ENCODE peak calls at places on chromosomes 2 and 18, in four cellular contexts. U is A549, Y is K562, C is H1. M is an unnamed sample.
A peak's percentile ranks its signal among the peaks of the same experiment; 100 is the strongest.

GRCh38 chr2:74514368-74515270 is at the start of gene TLX2:
- DNase-seq in C (no peak), Y (no peak), U (peak; percentile 51), M (no peak)

GRCh38 chr2:9247177-9247576 is 40.6 kb downstream of the ASAP2 start:
- DNase-seq in U (no peak), Y (no peak), C (no peak), M (no peak)

GRCh38 chr2:184186436-184186835 is 411.9 kb upstream of the ZNF804A start:
- DNase-seq in C (no peak), Y (no peak), U (no peak), M (no peak)

GRCh38 chr2:134676960-134677359 is 41.8 kb downstream of the TMEM163 start:
- DNase-seq in Y (no peak), U (no peak), C (no peak), M (no peak)

GRCh38 chr2:9303528-9304225 is 97.1 kb downstream of the ASAP2 start:
- DNase-seq in C (no peak), Y (no peak), U (no peak), M (no peak)

GRCh38 chr2:165833156-165833555 is 39.1 kb upstream of the GALNT3 start:
- DNase-seq in U (no peak), Y (no peak), C (no peak), M (no peak)

GRCh38 chr2:100352511-100352910 is 30.2 kb upstream of the LONRF2 start:
- DNase-seq in Y (no peak), C (no peak), U (no peak), M (no peak)

GRCh38 chr2:31785876-31786275 is 205.1 kb upstream of the SRD5A2 start:
- DNase-seq in Y (no peak), C (no peak), U (peak; percentile 46), M (no peak)

GRCh38 chr2:180394305-180394704 is 387.2 kb upstream of the CWC22 start:
- DNase-seq in Y (no peak), U (no peak), C (no peak), M (no peak)

GRCh38 chr18:36326771-36327170 is 29.3 kb downstream of the FHOD3 start:
- DNase-seq in U (no peak), Y (no peak), C (no peak), M (no peak)

GRCh38 chr18:939167-939566 is 34.5 kb downstream of the ADCYAP1 start:
- DNase-seq in U (peak; percentile 16), C (no peak), Y (no peak), M (no peak)

GRCh38 chr18:25248755-25249154 is 103.2 kb downstream of the ZNF521 start:
- DNase-seq in U (no peak), Y (no peak), C (no peak), M (no peak)

DNA sequence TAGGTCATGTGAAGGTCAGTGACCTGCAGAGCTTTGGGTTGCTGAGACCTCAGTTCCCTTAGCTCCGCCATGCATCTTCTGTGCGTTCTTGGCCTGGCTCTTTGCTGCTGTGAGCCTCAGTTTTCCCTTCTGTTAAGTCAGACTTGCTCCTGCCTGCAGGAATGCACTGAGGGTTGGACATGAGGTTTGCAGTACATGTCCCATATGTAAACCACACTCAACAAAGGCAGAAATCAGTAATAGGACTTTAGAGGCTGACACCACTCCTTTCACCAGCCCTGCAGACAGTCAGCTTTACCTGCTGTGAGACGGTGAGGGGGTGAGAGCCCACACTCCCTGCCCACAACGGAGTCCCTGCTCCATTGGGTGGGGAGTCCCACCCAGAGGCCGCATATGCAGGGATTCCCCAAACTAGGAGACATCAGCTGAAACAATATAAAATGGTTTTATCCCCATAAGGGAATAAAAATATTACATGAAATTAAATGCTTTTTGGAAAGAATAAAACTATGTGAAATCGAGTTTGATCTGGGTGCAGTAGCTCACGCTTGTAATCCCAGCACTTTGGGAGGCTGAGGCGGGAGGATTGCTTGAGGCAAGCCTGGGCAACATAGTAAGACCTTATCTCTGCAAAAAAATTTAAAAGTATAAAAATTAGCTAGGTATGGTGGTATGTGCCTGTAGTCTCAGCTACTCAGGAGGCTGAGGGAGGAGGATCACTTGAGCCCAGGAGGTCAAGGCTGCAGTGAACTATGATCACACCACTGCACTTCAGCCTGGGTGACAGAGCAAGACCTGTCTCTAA is 55.1 kb downstream of the MYO7B start:
- DNase-seq in C (no peak), U (no peak), Y (no peak), M (no peak)
- TF ChIP-seq HDAC2 in C (no peak), U (no peak), Y (no peak), M (no peak)

GRCh38 chr2:183011741-183012140 is 26.5 kb downstream of the NCKAP1 start:
- DNase-seq in U (no peak), C (no peak), Y (no peak), M (no peak)
- TF ChIP-seq HDAC2 in U (no peak), C (no peak), Y (no peak), M (no peak)

GRCh38 chr2:28552045-28552823 is 56.4 kb downstream of the PLB1 start:
- DNase-seq in U (no peak), Y (no peak), C (no peak), M (no peak)
- TF ChIP-seq HDAC2 in U (no peak), Y (no peak), C (no peak), M (no peak)

DNA sequence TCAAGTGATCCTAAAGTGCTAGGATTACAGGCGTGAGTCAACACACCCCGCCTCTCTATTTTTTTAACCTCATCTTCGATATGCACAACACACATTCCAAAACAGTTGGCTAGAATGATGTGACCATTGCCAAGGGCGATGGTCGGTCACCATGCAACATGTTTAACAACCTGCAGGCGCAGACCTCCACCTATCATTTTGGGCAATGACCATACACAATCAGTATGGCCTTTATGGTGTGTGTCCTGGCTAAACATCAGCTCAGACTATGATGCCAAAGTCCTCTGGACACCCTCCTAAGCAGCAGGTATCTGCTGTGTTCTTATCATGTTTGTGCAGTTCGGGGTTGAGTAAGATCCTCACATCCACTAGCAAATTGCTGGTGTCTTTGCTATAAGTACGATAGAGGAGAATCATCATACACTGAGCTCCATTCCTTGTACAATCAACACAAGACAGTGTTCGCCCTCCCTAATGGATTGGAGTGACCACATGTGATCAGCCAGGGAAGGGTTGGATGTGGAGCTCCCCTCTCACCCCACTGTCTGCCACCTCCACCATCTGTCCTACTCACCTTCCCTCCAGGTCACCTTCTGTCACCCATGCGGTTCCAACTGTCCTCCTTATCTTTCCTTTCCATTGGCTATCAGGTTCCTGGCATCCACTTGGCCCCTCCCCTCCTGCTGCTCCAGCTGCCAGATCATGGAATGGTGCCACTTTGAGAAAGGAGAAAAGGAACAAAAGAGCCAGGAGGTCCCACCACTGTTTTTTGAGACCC is 7.9 kb upstream of the RNF152 start:
- DNase-seq in Y (no peak), C (no peak), U (no peak), M (no peak)
- TF ChIP-seq HDAC2 in Y (no peak), C (no peak), U (no peak), M (no peak)

GRCh38 chr2:215883799-215884198 is 129.6 kb downstream of the MREG start:
- DNase-seq in Y (no peak), U (no peak), C (no peak), M (no peak)
- TF ChIP-seq HDAC2 in Y (no peak), U (no peak), C (no peak), M (no peak)

GRCh38 chr2:70516596-70516995 is 37.0 kb downstream of the TGFA start:
- DNase-seq in Y (no peak), C (no peak), U (peak; percentile 17), M (no peak)
- TF ChIP-seq HDAC2 in Y (no peak), C (no peak), U (no peak), M (no peak)

DNA sequence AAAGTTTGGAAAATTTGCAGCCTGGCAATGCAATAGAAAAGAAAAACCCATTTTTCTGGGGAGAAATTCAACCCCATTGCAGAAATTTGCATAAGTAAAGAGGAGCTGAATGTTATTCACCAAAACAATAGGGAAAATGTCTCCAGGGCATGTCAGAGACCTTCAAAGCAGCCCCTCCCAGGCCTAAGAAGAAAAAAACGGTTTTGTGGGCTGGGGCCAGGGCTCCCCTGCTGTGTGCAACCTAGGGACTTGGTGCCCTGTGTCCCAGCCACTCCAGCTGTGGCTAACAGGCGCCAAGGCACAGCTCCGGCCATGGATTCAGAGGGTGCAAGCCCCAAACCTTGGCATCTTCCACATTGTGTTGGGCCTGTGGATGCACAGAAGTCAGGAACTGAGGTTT is 224.5 kb downstream of the TXNL1 start:
- DNase-seq in U (no peak), C (peak; percentile 19), Y (no peak), M (no peak)
- TF ChIP-seq HDAC2 in U (no peak), C (no peak), Y (no peak), M (no peak)

GRCh38 chr2:29129586-29130281 is 14.5 kb downstream of the CLIP4 start:
- DNase-seq in C (no peak), U (peak; percentile 58), Y (no peak), M (no peak)
- TF ChIP-seq HDAC2 in C (no peak), U (no peak), Y (no peak), M (no peak)

GRCh38 chr2:6067089-6067488 is 374.9 kb downstream of the SOX11 start:
- DNase-seq in U (no peak), Y (no peak), C (no peak), M (no peak)

GRCh38 chr2:6068441-6068935 is 376.3 kb downstream of the SOX11 start:
- DNase-seq in Y (no peak), U (no peak), C (no peak), M (no peak)

GRCh38 chr2:6071536-6071935 is 379.4 kb downstream of the SOX11 start:
- DNase-seq in Y (no peak), U (no peak), C (no peak), M (no peak)

GRCh38 chr2:6067806-6068205 is 375.6 kb downstream of the SOX11 start:
- DNase-seq in U (no peak), Y (no peak), C (no peak), M (no peak)

DNA sequence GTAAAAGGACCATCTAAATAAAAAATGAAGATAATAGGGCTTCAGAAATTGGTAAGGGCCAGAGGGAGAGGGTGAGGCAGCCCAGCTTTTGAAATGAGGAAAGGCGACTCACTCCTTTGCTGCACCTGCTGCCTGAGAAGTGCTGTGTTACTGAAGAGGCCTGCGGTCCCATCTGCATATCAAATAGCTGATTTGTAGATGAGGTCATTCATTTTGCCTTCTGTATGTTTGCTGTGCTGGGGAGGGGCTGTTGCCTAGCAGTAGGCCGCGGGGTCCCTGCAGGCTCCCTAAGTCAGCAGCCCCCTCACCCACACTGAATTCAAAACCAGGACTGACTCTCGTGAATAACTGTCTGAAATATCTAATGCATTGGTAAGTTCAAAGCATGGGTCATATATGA is 377.2 kb downstream of the SOX11 start:
- DNase-seq in Y (no peak), C (no peak), U (no peak), M (no peak)
- TF ChIP-seq HDAC2 in Y (no peak), C (no peak), U (no peak), M (no peak)